ENCODE peak calls at places on chromosomes 2 and 18, in nine cellular contexts. One of them, this sample, is unnamed.

GRCh38 chr18:52326001-52326400 is 14.0 kb upstream of the DCC start:
- DNase-seq in HFFc6: no peak
- DNase-seq in ACHN: no peak
- DNase-seq in stimulated activated CD8-positive, alpha-beta memory T cell treated with anti-CD3 and anti-CD28 coated beads, Interleukin-15, amount 100 ng/mL, for 24 hours: no peak
- DNase-seq in lower leg skin: no peak
- DNase-seq in stimulated activated CD4-positive, alpha-beta T cell treated with anti-CD3 and anti-CD28 coated beads, Interleukin-15, amount 100 ng/mL, for 24 hours: no peak
- DNase-seq in ovary: no peak
- DNase-seq in activated CD4-positive, alpha-beta memory T cell treated with anti-CD3 and anti-CD28 coated beads for 36 hours: no peak
- DNase-seq in COR-L47: peak; percentile 34
- DNase-seq in this sample: no peak

GRCh38 chr2:235268535-235268934 is 225.3 kb upstream of the AGAP1 start:
- DNase-seq in COR-L47: no peak
- DNase-seq in lower leg skin: no peak
- DNase-seq in ACHN: peak; percentile 11
- DNase-seq in stimulated activated CD8-positive, alpha-beta memory T cell treated with anti-CD3 and anti-CD28 coated beads, Interleukin-15, amount 100 ng/mL, for 24 hours: no peak
- DNase-seq in activated CD4-positive, alpha-beta memory T cell treated with anti-CD3 and anti-CD28 coated beads for 36 hours: no peak
- DNase-seq in ovary: no peak
- DNase-seq in stimulated activated CD4-positive, alpha-beta T cell treated with anti-CD3 and anti-CD28 coated beads, Interleukin-15, amount 100 ng/mL, for 24 hours: no peak
- DNase-seq in HFFc6: peak; percentile 12
- DNase-seq in this sample: no peak

GRCh38 chr2:177598321-177598922 is 205.8 kb downstream of the AGPS start:
- DNase-seq in HFFc6: no peak
- DNase-seq in COR-L47: no peak
- DNase-seq in stimulated activated CD8-positive, alpha-beta memory T cell treated with anti-CD3 and anti-CD28 coated beads, Interleukin-15, amount 100 ng/mL, for 24 hours: no peak
- DNase-seq in ovary: peak; percentile 61
- DNase-seq in activated CD4-positive, alpha-beta memory T cell treated with anti-CD3 and anti-CD28 coated beads for 36 hours: no peak
- DNase-seq in ACHN: no peak
- DNase-seq in stimulated activated CD4-positive, alpha-beta T cell treated with anti-CD3 and anti-CD28 coated beads, Interleukin-15, amount 100 ng/mL, for 24 hours: no peak
- DNase-seq in lower leg skin: no peak
- DNase-seq in this sample: peak; percentile 50

GRCh38 chr2:134609924-134610498 is 108.8 kb downstream of the TMEM163 start:
- DNase-seq in stimulated activated CD4-positive, alpha-beta T cell treated with anti-CD3 and anti-CD28 coated beads, Interleukin-15, amount 100 ng/mL, for 24 hours: no peak
- DNase-seq in activated CD4-positive, alpha-beta memory T cell treated with anti-CD3 and anti-CD28 coated beads for 36 hours: no peak
- DNase-seq in ACHN: no peak
- DNase-seq in COR-L47: no peak
- DNase-seq in stimulated activated CD8-positive, alpha-beta memory T cell treated with anti-CD3 and anti-CD28 coated beads, Interleukin-15, amount 100 ng/mL, for 24 hours: no peak
- DNase-seq in ovary: no peak
- DNase-seq in lower leg skin: no peak
- DNase-seq in HFFc6: no peak
- DNase-seq in this sample: no peak

GRCh38 chr2:65103013-65103720 is 26.7 kb downstream of the RAB1A start:
- DNase-seq in ACHN: no peak
- DNase-seq in stimulated activated CD4-positive, alpha-beta T cell treated with anti-CD3 and anti-CD28 coated beads, Interleukin-15, amount 100 ng/mL, for 24 hours: no peak
- DNase-seq in activated CD4-positive, alpha-beta memory T cell treated with anti-CD3 and anti-CD28 coated beads for 36 hours: no peak
- DNase-seq in HFFc6: no peak
- DNase-seq in ovary: peak; percentile 75
- DNase-seq in lower leg skin: no peak
- DNase-seq in COR-L47: no peak
- DNase-seq in stimulated activated CD8-positive, alpha-beta memory T cell treated with anti-CD3 and anti-CD28 coated beads, Interleukin-15, amount 100 ng/mL, for 24 hours: no peak
- DNase-seq in this sample: no peak

GRCh38 chr2:8575011-8575750 is 106.7 kb upstream of the ID2 start:
- DNase-seq in activated CD4-positive, alpha-beta memory T cell treated with anti-CD3 and anti-CD28 coated beads for 36 hours: peak; percentile 67
- DNase-seq in HFFc6: no peak
- DNase-seq in ovary: no peak
- DNase-seq in stimulated activated CD8-positive, alpha-beta memory T cell treated with anti-CD3 and anti-CD28 coated beads, Interleukin-15, amount 100 ng/mL, for 24 hours: no peak
- DNase-seq in stimulated activated CD4-positive, alpha-beta T cell treated with anti-CD3 and anti-CD28 coated beads, Interleukin-15, amount 100 ng/mL, for 24 hours: peak; percentile 60
- DNase-seq in lower leg skin: no peak
- DNase-seq in COR-L47: no peak
- DNase-seq in ACHN: no peak
- DNase-seq in this sample: no peak

GRCh38 chr18:48314694-48315093 is 94.5 kb downstream of the ZBTB7C start:
- DNase-seq in ovary: no peak
- DNase-seq in lower leg skin: no peak
- DNase-seq in activated CD4-positive, alpha-beta memory T cell treated with anti-CD3 and anti-CD28 coated beads for 36 hours: no peak
- DNase-seq in ACHN: no peak
- DNase-seq in HFFc6: no peak
- DNase-seq in stimulated activated CD8-positive, alpha-beta memory T cell treated with anti-CD3 and anti-CD28 coated beads, Interleukin-15, amount 100 ng/mL, for 24 hours: no peak
- DNase-seq in COR-L47: peak; percentile 91
- DNase-seq in stimulated activated CD4-positive, alpha-beta T cell treated with anti-CD3 and anti-CD28 coated beads, Interleukin-15, amount 100 ng/mL, for 24 hours: no peak
- DNase-seq in this sample: no peak

GRCh38 chr2:197558393-197558792 is 42.5 kb downstream of the MOB4 start:
- DNase-seq in ovary: no peak
- DNase-seq in stimulated activated CD4-positive, alpha-beta T cell treated with anti-CD3 and anti-CD28 coated beads, Interleukin-15, amount 100 ng/mL, for 24 hours: no peak
- DNase-seq in stimulated activated CD8-positive, alpha-beta memory T cell treated with anti-CD3 and anti-CD28 coated beads, Interleukin-15, amount 100 ng/mL, for 24 hours: no peak
- DNase-seq in lower leg skin: no peak
- DNase-seq in ACHN: no peak
- DNase-seq in COR-L47: no peak
- DNase-seq in activated CD4-positive, alpha-beta memory T cell treated with anti-CD3 and anti-CD28 coated beads for 36 hours: no peak
- DNase-seq in HFFc6: no peak
- DNase-seq in this sample: no peak

GRCh38 chr18:10559566-10560456 is 34.0 kb downstream of the NAPG start:
- DNase-seq in lower leg skin: no peak
- DNase-seq in activated CD4-positive, alpha-beta memory T cell treated with anti-CD3 and anti-CD28 coated beads for 36 hours: peak; percentile 17
- DNase-seq in COR-L47: no peak
- DNase-seq in ACHN: peak; percentile 6
- DNase-seq in stimulated activated CD4-positive, alpha-beta T cell treated with anti-CD3 and anti-CD28 coated beads, Interleukin-15, amount 100 ng/mL, for 24 hours: no peak
- DNase-seq in stimulated activated CD8-positive, alpha-beta memory T cell treated with anti-CD3 and anti-CD28 coated beads, Interleukin-15, amount 100 ng/mL, for 24 hours: no peak
- DNase-seq in ovary: peak; percentile 42
- DNase-seq in HFFc6: no peak
- DNase-seq in this sample: no peak

GRCh38 chr2:224311226-224311625 is 90.7 kb downstream of the FAM124B start:
- DNase-seq in HFFc6: no peak
- DNase-seq in activated CD4-positive, alpha-beta memory T cell treated with anti-CD3 and anti-CD28 coated beads for 36 hours: no peak
- DNase-seq in ACHN: no peak
- DNase-seq in COR-L47: no peak
- DNase-seq in stimulated activated CD8-positive, alpha-beta memory T cell treated with anti-CD3 and anti-CD28 coated beads, Interleukin-15, amount 100 ng/mL, for 24 hours: no peak
- DNase-seq in ovary: no peak
- DNase-seq in stimulated activated CD4-positive, alpha-beta T cell treated with anti-CD3 and anti-CD28 coated beads, Interleukin-15, amount 100 ng/mL, for 24 hours: no peak
- DNase-seq in lower leg skin: no peak
- DNase-seq in this sample: peak; percentile 42

GRCh38 chr18:59054892-59055291 is 84.8 kb upstream of the SEC11C start:
- DNase-seq in ovary: no peak
- DNase-seq in HFFc6: no peak
- DNase-seq in activated CD4-positive, alpha-beta memory T cell treated with anti-CD3 and anti-CD28 coated beads for 36 hours: no peak
- DNase-seq in stimulated activated CD4-positive, alpha-beta T cell treated with anti-CD3 and anti-CD28 coated beads, Interleukin-15, amount 100 ng/mL, for 24 hours: no peak
- DNase-seq in lower leg skin: peak; percentile 65
- DNase-seq in COR-L47: no peak
- DNase-seq in ACHN: no peak
- DNase-seq in stimulated activated CD8-positive, alpha-beta memory T cell treated with anti-CD3 and anti-CD28 coated beads, Interleukin-15, amount 100 ng/mL, for 24 hours: no peak
- DNase-seq in this sample: peak; percentile 42

GRCh38 chr2:460861-461260 is 173.0 kb upstream of the ALKAL2 start:
- DNase-seq in stimulated activated CD4-positive, alpha-beta T cell treated with anti-CD3 and anti-CD28 coated beads, Interleukin-15, amount 100 ng/mL, for 24 hours: peak; percentile 22
- DNase-seq in HFFc6: no peak
- DNase-seq in lower leg skin: no peak
- DNase-seq in ovary: no peak
- DNase-seq in stimulated activated CD8-positive, alpha-beta memory T cell treated with anti-CD3 and anti-CD28 coated beads, Interleukin-15, amount 100 ng/mL, for 24 hours: no peak
- DNase-seq in activated CD4-positive, alpha-beta memory T cell treated with anti-CD3 and anti-CD28 coated beads for 36 hours: peak; percentile 65
- DNase-seq in COR-L47: no peak
- DNase-seq in ACHN: no peak
- DNase-seq in this sample: no peak

GRCh38 chr2:215900203-215900611 is 113.1 kb downstream of the MREG start:
- DNase-seq in stimulated activated CD8-positive, alpha-beta memory T cell treated with anti-CD3 and anti-CD28 coated beads, Interleukin-15, amount 100 ng/mL, for 24 hours: no peak
- DNase-seq in HFFc6: peak; percentile 43
- DNase-seq in lower leg skin: peak; percentile 42
- DNase-seq in COR-L47: no peak
- DNase-seq in stimulated activated CD4-positive, alpha-beta T cell treated with anti-CD3 and anti-CD28 coated beads, Interleukin-15, amount 100 ng/mL, for 24 hours: no peak
- DNase-seq in ovary: no peak
- DNase-seq in ACHN: no peak
- DNase-seq in activated CD4-positive, alpha-beta memory T cell treated with anti-CD3 and anti-CD28 coated beads for 36 hours: no peak
- DNase-seq in this sample: peak; percentile 65

GRCh38 chr2:194526121-194526520 is 1130.9 kb upstream of the SLC39A10 start:
- DNase-seq in ACHN: no peak
- DNase-seq in COR-L47: no peak
- DNase-seq in ovary: no peak
- DNase-seq in stimulated activated CD4-positive, alpha-beta T cell treated with anti-CD3 and anti-CD28 coated beads, Interleukin-15, amount 100 ng/mL, for 24 hours: no peak
- DNase-seq in activated CD4-positive, alpha-beta memory T cell treated with anti-CD3 and anti-CD28 coated beads for 36 hours: no peak
- DNase-seq in lower leg skin: no peak
- DNase-seq in stimulated activated CD8-positive, alpha-beta memory T cell treated with anti-CD3 and anti-CD28 coated beads, Interleukin-15, amount 100 ng/mL, for 24 hours: no peak
- DNase-seq in HFFc6: no peak
- DNase-seq in this sample: no peak

GRCh38 chr2:38218995-38219394 is 143.0 kb upstream of the CYP1B1 start:
- DNase-seq in ACHN: no peak
- DNase-seq in COR-L47: no peak
- DNase-seq in stimulated activated CD8-positive, alpha-beta memory T cell treated with anti-CD3 and anti-CD28 coated beads, Interleukin-15, amount 100 ng/mL, for 24 hours: no peak
- DNase-seq in stimulated activated CD4-positive, alpha-beta T cell treated with anti-CD3 and anti-CD28 coated beads, Interleukin-15, amount 100 ng/mL, for 24 hours: no peak
- DNase-seq in activated CD4-positive, alpha-beta memory T cell treated with anti-CD3 and anti-CD28 coated beads for 36 hours: no peak
- DNase-seq in lower leg skin: no peak
- DNase-seq in HFFc6: no peak
- DNase-seq in ovary: no peak
- DNase-seq in this sample: no peak

GRCh38 chr2:158955974-158956373 is 12.5 kb upstream of the TANC1 start:
- DNase-seq in COR-L47: no peak
- DNase-seq in ACHN: no peak
- DNase-seq in activated CD4-positive, alpha-beta memory T cell treated with anti-CD3 and anti-CD28 coated beads for 36 hours: no peak
- DNase-seq in lower leg skin: no peak
- DNase-seq in stimulated activated CD8-positive, alpha-beta memory T cell treated with anti-CD3 and anti-CD28 coated beads, Interleukin-15, amount 100 ng/mL, for 24 hours: no peak
- DNase-seq in HFFc6: no peak
- DNase-seq in ovary: no peak
- DNase-seq in stimulated activated CD4-positive, alpha-beta T cell treated with anti-CD3 and anti-CD28 coated beads, Interleukin-15, amount 100 ng/mL, for 24 hours: no peak
- DNase-seq in this sample: no peak

GRCh38 chr2:126177479-126177878 is 478.5 kb upstream of the GYPC start:
- DNase-seq in activated CD4-positive, alpha-beta memory T cell treated with anti-CD3 and anti-CD28 coated beads for 36 hours: no peak
- DNase-seq in ACHN: no peak
- DNase-seq in stimulated activated CD8-positive, alpha-beta memory T cell treated with anti-CD3 and anti-CD28 coated beads, Interleukin-15, amount 100 ng/mL, for 24 hours: no peak
- DNase-seq in COR-L47: no peak
- DNase-seq in ovary: no peak
- DNase-seq in HFFc6: no peak
- DNase-seq in stimulated activated CD4-positive, alpha-beta T cell treated with anti-CD3 and anti-CD28 coated beads, Interleukin-15, amount 100 ng/mL, for 24 hours: no peak
- DNase-seq in lower leg skin: no peak
- DNase-seq in this sample: no peak

GRCh38 chr2:152348388-152348787 is 13.4 kb downstream of the FMNL2 start:
- DNase-seq in stimulated activated CD4-positive, alpha-beta T cell treated with anti-CD3 and anti-CD28 coated beads, Interleukin-15, amount 100 ng/mL, for 24 hours: no peak
- DNase-seq in COR-L47: no peak
- DNase-seq in lower leg skin: no peak
- DNase-seq in HFFc6: no peak
- DNase-seq in ovary: no peak
- DNase-seq in ACHN: no peak
- DNase-seq in activated CD4-positive, alpha-beta memory T cell treated with anti-CD3 and anti-CD28 coated beads for 36 hours: no peak
- DNase-seq in stimulated activated CD8-positive, alpha-beta memory T cell treated with anti-CD3 and anti-CD28 coated beads, Interleukin-15, amount 100 ng/mL, for 24 hours: no peak
- DNase-seq in this sample: no peak

GRCh38 chr2:10283106-10284062 is 19.3 kb upstream of the HPCAL1 start:
- DNase-seq in HFFc6: peak; percentile 84
- DNase-seq in ovary: no peak
- DNase-seq in lower leg skin: no peak
- DNase-seq in ACHN: peak; percentile 84
- DNase-seq in stimulated activated CD8-positive, alpha-beta memory T cell treated with anti-CD3 and anti-CD28 coated beads, Interleukin-15, amount 100 ng/mL, for 24 hours: no peak
- DNase-seq in activated CD4-positive, alpha-beta memory T cell treated with anti-CD3 and anti-CD28 coated beads for 36 hours: peak; percentile 68
- DNase-seq in stimulated activated CD4-positive, alpha-beta T cell treated with anti-CD3 and anti-CD28 coated beads, Interleukin-15, amount 100 ng/mL, for 24 hours: peak; percentile 26
- DNase-seq in COR-L47: no peak
- DNase-seq in this sample: peak; percentile 83

GRCh38 chr2:218039171-218039570 is 29.9 kb upstream of the RUFY4 start:
- DNase-seq in lower leg skin: no peak
- DNase-seq in ovary: no peak
- DNase-seq in stimulated activated CD4-positive, alpha-beta T cell treated with anti-CD3 and anti-CD28 coated beads, Interleukin-15, amount 100 ng/mL, for 24 hours: no peak
- DNase-seq in ACHN: no peak
- DNase-seq in HFFc6: peak; percentile 22
- DNase-seq in activated CD4-positive, alpha-beta memory T cell treated with anti-CD3 and anti-CD28 coated beads for 36 hours: no peak
- DNase-seq in COR-L47: no peak
- DNase-seq in stimulated activated CD8-positive, alpha-beta memory T cell treated with anti-CD3 and anti-CD28 coated beads, Interleukin-15, amount 100 ng/mL, for 24 hours: no peak
- DNase-seq in this sample: no peak

GRCh38 chr2:8677646-8678592 is 3.9 kb upstream of the ID2 start:
- DNase-seq in ACHN: peak; percentile 72
- DNase-seq in HFFc6: peak; percentile 53
- DNase-seq in lower leg skin: peak; percentile 58
- DNase-seq in stimulated activated CD4-positive, alpha-beta T cell treated with anti-CD3 and anti-CD28 coated beads, Interleukin-15, amount 100 ng/mL, for 24 hours: peak; percentile 53
- DNase-seq in activated CD4-positive, alpha-beta memory T cell treated with anti-CD3 and anti-CD28 coated beads for 36 hours: peak; percentile 58
- DNase-seq in COR-L47: peak; percentile 74
- DNase-seq in stimulated activated CD8-positive, alpha-beta memory T cell treated with anti-CD3 and anti-CD28 coated beads, Interleukin-15, amount 100 ng/mL, for 24 hours: no peak
- DNase-seq in ovary: peak; percentile 73
- DNase-seq in this sample: no peak

GRCh38 chr18:3054785-3055184 is 41.8 kb upstream of the LPIN2 start:
- DNase-seq in lower leg skin: no peak
- DNase-seq in stimulated activated CD4-positive, alpha-beta T cell treated with anti-CD3 and anti-CD28 coated beads, Interleukin-15, amount 100 ng/mL, for 24 hours: no peak
- DNase-seq in ACHN: no peak
- DNase-seq in stimulated activated CD8-positive, alpha-beta memory T cell treated with anti-CD3 and anti-CD28 coated beads, Interleukin-15, amount 100 ng/mL, for 24 hours: no peak
- DNase-seq in COR-L47: no peak
- DNase-seq in HFFc6: no peak
- DNase-seq in activated CD4-positive, alpha-beta memory T cell treated with anti-CD3 and anti-CD28 coated beads for 36 hours: no peak
- DNase-seq in ovary: no peak
- DNase-seq in this sample: no peak

GRCh38 chr2:237115870-237116269 is 30.2 kb downstream of the COPS8 start:
- DNase-seq in activated CD4-positive, alpha-beta memory T cell treated with anti-CD3 and anti-CD28 coated beads for 36 hours: no peak
- DNase-seq in lower leg skin: no peak
- DNase-seq in ACHN: no peak
- DNase-seq in ovary: no peak
- DNase-seq in COR-L47: no peak
- DNase-seq in stimulated activated CD8-positive, alpha-beta memory T cell treated with anti-CD3 and anti-CD28 coated beads, Interleukin-15, amount 100 ng/mL, for 24 hours: no peak
- DNase-seq in stimulated activated CD4-positive, alpha-beta T cell treated with anti-CD3 and anti-CD28 coated beads, Interleukin-15, amount 100 ng/mL, for 24 hours: no peak
- DNase-seq in HFFc6: no peak
- DNase-seq in this sample: no peak

GRCh38 chr2:223032187-223033142 is 19.5 kb upstream of the KCNE4 start:
- DNase-seq in ACHN: no peak
- DNase-seq in lower leg skin: no peak
- DNase-seq in stimulated activated CD8-positive, alpha-beta memory T cell treated with anti-CD3 and anti-CD28 coated beads, Interleukin-15, amount 100 ng/mL, for 24 hours: no peak
- DNase-seq in HFFc6: peak; percentile 23
- DNase-seq in COR-L47: no peak
- DNase-seq in ovary: no peak
- DNase-seq in activated CD4-positive, alpha-beta memory T cell treated with anti-CD3 and anti-CD28 coated beads for 36 hours: no peak
- DNase-seq in stimulated activated CD4-positive, alpha-beta T cell treated with anti-CD3 and anti-CD28 coated beads, Interleukin-15, amount 100 ng/mL, for 24 hours: no peak
- DNase-seq in this sample: no peak

GRCh38 chr2:96308248-96308647 is 2.9 kb upstream of the SNRNP200 start:
- DNase-seq in COR-L47: peak; percentile 72
- DNase-seq in lower leg skin: no peak
- DNase-seq in HFFc6: no peak
- DNase-seq in stimulated activated CD4-positive, alpha-beta T cell treated with anti-CD3 and anti-CD28 coated beads, Interleukin-15, amount 100 ng/mL, for 24 hours: no peak
- DNase-seq in activated CD4-positive, alpha-beta memory T cell treated with anti-CD3 and anti-CD28 coated beads for 36 hours: no peak
- DNase-seq in stimulated activated CD8-positive, alpha-beta memory T cell treated with anti-CD3 and anti-CD28 coated beads, Interleukin-15, amount 100 ng/mL, for 24 hours: no peak
- DNase-seq in ovary: no peak
- DNase-seq in ACHN: no peak
- DNase-seq in this sample: no peak

GRCh38 chr2:239814136-239814916 is 210.8 kb downstream of the NDUFA10 start:
- DNase-seq in activated CD4-positive, alpha-beta memory T cell treated with anti-CD3 and anti-CD28 coated beads for 36 hours: no peak
- DNase-seq in stimulated activated CD8-positive, alpha-beta memory T cell treated with anti-CD3 and anti-CD28 coated beads, Interleukin-15, amount 100 ng/mL, for 24 hours: no peak
- DNase-seq in COR-L47: no peak
- DNase-seq in HFFc6: no peak
- DNase-seq in lower leg skin: no peak
- DNase-seq in ACHN: no peak
- DNase-seq in ovary: peak; percentile 42
- DNase-seq in stimulated activated CD4-positive, alpha-beta T cell treated with anti-CD3 and anti-CD28 coated beads, Interleukin-15, amount 100 ng/mL, for 24 hours: no peak
- DNase-seq in this sample: no peak